ENCODE peak calls at places on chromosome 3, in six cellular contexts. One of them, this sample, is unnamed.

GRCh38 chr3:12409625-12410596 is 74.4 kb upstream of the TSEN2 start:
- DNase-seq in GM19239: no peak
- DNase-seq in body of pancreas: no peak
- DNase-seq in HEK293T: no peak
- DNase-seq in GM23248: no peak
- DNase-seq in stimulated activated CD8-positive, alpha-beta memory T cell treated with anti-CD3 and anti-CD28 coated beads, Interleukin-2, amount 100 ng/mL, for 1 hour: no peak
- DNase-seq in this sample: no peak

GRCh38 chr3:36219398-36219797 is 160.9 kb upstream of the STAC start:
- DNase-seq in GM19239: no peak
- DNase-seq in body of pancreas: no peak
- DNase-seq in GM23248: peak
- DNase-seq in stimulated activated CD8-positive, alpha-beta memory T cell treated with anti-CD3 and anti-CD28 coated beads, Interleukin-2, amount 100 ng/mL, for 1 hour: no peak
- DNase-seq in HEK293T: no peak
- DNase-seq in this sample: no peak

GRCh38 chr3:36964827-36965226 is 20.0 kb upstream of the TRANK1 start:
- DNase-seq in HEK293T: no peak
- DNase-seq in stimulated activated CD8-positive, alpha-beta memory T cell treated with anti-CD3 and anti-CD28 coated beads, Interleukin-2, amount 100 ng/mL, for 1 hour: no peak
- DNase-seq in GM19239: no peak
- DNase-seq in body of pancreas: no peak
- DNase-seq in GM23248: no peak
- DNase-seq in this sample: no peak

GRCh38 chr3:111720681-111721380 is 125.7 kb upstream of the ZBED2 start:
- DNase-seq in body of pancreas: no peak
- DNase-seq in HEK293T: no peak
- DNase-seq in GM23248: no peak
- DNase-seq in GM19239: no peak
- DNase-seq in stimulated activated CD8-positive, alpha-beta memory T cell treated with anti-CD3 and anti-CD28 coated beads, Interleukin-2, amount 100 ng/mL, for 1 hour: no peak
- DNase-seq in this sample: no peak

GRCh38 chr3:15015456-15015855 is 49.7 kb downstream of the MRPS25 start:
- DNase-seq in HEK293T: no peak
- DNase-seq in stimulated activated CD8-positive, alpha-beta memory T cell treated with anti-CD3 and anti-CD28 coated beads, Interleukin-2, amount 100 ng/mL, for 1 hour: no peak
- DNase-seq in GM23248: peak
- DNase-seq in GM19239: no peak
- DNase-seq in body of pancreas: no peak
- DNase-seq in this sample: no peak

GRCh38 chr3:141302364-141303141 is 65.8 kb upstream of the ZBTB38 start:
- DNase-seq in HEK293T: no peak
- DNase-seq in GM23248: peak
- DNase-seq in stimulated activated CD8-positive, alpha-beta memory T cell treated with anti-CD3 and anti-CD28 coated beads, Interleukin-2, amount 100 ng/mL, for 1 hour: no peak
- DNase-seq in body of pancreas: no peak
- DNase-seq in GM19239: no peak
- DNase-seq in this sample: no peak

GRCh38 chr3:100875239-100875638 is 118.0 kb downstream of the ABI3BP start:
- DNase-seq in GM23248: peak
- DNase-seq in GM19239: no peak
- DNase-seq in stimulated activated CD8-positive, alpha-beta memory T cell treated with anti-CD3 and anti-CD28 coated beads, Interleukin-2, amount 100 ng/mL, for 1 hour: no peak
- DNase-seq in HEK293T: no peak
- DNase-seq in body of pancreas: peak
- DNase-seq in this sample: no peak

GRCh38 chr3:8743911-8744310 is 10.3 kb downstream of the CAV3 start:
- DNase-seq in stimulated activated CD8-positive, alpha-beta memory T cell treated with anti-CD3 and anti-CD28 coated beads, Interleukin-2, amount 100 ng/mL, for 1 hour: no peak
- DNase-seq in GM19239: no peak
- DNase-seq in body of pancreas: no peak
- DNase-seq in HEK293T: no peak
- DNase-seq in GM23248: peak
- DNase-seq in this sample: no peak

This sample was measured in central memory CD4-positive, alpha-beta T cell.